ENCODE peak calls at places on chromosomes 3 and 15, in eight cellular contexts. T is IMR-90, J is esophagus squamous epithelium, U is tibial artery, K is AG04450, W is cardiac fibroblast, C is sigmoid colon, S is GM06990. Q is an unnamed sample.

GRCh38 chr15:40567111-40567510 is 2.0 kb upstream of the RPUSD2 start:
- DNase-seq in T (no peak), J (no peak), U (no peak), K (no peak), W (peak), C (no peak), S (no peak), Q (peak)

GRCh38 chr3:170848294-170848917 is 21.6 kb downstream of the RPL22L1 start:
- DNase-seq in T (peak), J (no peak), U (no peak), K (no peak), W (peak), C (no peak), S (no peak), Q (no peak)

GRCh38 chr3:179796421-179796820 is 143.6 kb downstream of the USP13 start:
- DNase-seq in T (no peak), J (no peak), U (no peak), K (no peak), W (no peak), C (no peak), S (no peak), Q (no peak)

GRCh38 chr3:53255775-53256703 is at the start of gene TKT:
- DNase-seq in T (peak), J (peak), U (peak), K (peak), W (peak), C (peak), S (peak), Q (peak)

GRCh38 chr3:12832350-12833225 is 8.8 kb downstream of the RPL32 start:
- DNase-seq in T (no peak), J (no peak), U (no peak), K (no peak), W (no peak), C (no peak), S (no peak), Q (no peak)

GRCh38 chr15:62275818-62276217 is 110.7 kb upstream of the C2CD4B start:
- DNase-seq in T (no peak), J (no peak), U (no peak), K (no peak), W (no peak), C (no peak), S (no peak), Q (no peak)

GRCh38 chr15:88623061-88623460 is 1.9 kb downstream of the AEN start:
- DNase-seq in T (peak), J (no peak), U (no peak), K (peak), W (peak), C (peak), S (no peak), Q (no peak)

GRCh38 chr3:71579934-71580318 is 3.6 kb downstream of the FOXP1 start:
- DNase-seq in T (peak), J (no peak), U (no peak), K (no peak), W (peak), C (no peak), S (no peak), Q (no peak)

GRCh38 chr3:120344349-120344748 is 4.8 kb downstream of the LRRC58 start:
- DNase-seq in T (peak), J (no peak), U (no peak), K (no peak), W (peak), C (no peak), S (peak), Q (peak)

GRCh38 chr15:66943456-66944095 is 121.8 kb upstream of the SMAD3 start:
- DNase-seq in T (no peak), J (no peak), U (no peak), K (no peak), W (no peak), C (peak), S (no peak), Q (no peak)
- TF ChIP-seq CTCF in T (no peak), J (no peak), U (no peak), K (no peak), W (no peak), C (no peak), S (peak), Q (no peak)

GRCh38 chr3:128486692-128487537 is 6.1 kb downstream of the GATA2 start:
- DNase-seq in T (peak), J (no peak), U (no peak), K (no peak), W (no peak), C (no peak), S (no peak), Q (no peak)

GRCh38 chr3:128488995-128489859 is 3.8 kb downstream of the GATA2 start:
- DNase-seq in T (no peak), J (no peak), U (no peak), K (no peak), W (peak), C (peak), S (no peak), Q (peak)

GRCh38 chr3:128488636-128488994 is 4.4 kb downstream of the GATA2 start:
- DNase-seq in T (no peak), J (no peak), U (no peak), K (no peak), W (no peak), C (no peak), S (no peak), Q (no peak)

GRCh38 chr3:128487538-128487812 is 5.5 kb downstream of the GATA2 start:
- DNase-seq in T (no peak), J (no peak), U (no peak), K (no peak), W (no peak), C (no peak), S (no peak), Q (no peak)

GRCh38 chr3:128487813-128488635 is 5.0 kb downstream of the GATA2 start:
- DNase-seq in T (peak), J (no peak), U (peak), K (peak), W (peak), C (peak), S (no peak), Q (peak)
- TF ChIP-seq CTCF in T (no peak), J (no peak), U (no peak), K (no peak), W (no peak), C (no peak), S (no peak), Q (no peak)

DNA sequence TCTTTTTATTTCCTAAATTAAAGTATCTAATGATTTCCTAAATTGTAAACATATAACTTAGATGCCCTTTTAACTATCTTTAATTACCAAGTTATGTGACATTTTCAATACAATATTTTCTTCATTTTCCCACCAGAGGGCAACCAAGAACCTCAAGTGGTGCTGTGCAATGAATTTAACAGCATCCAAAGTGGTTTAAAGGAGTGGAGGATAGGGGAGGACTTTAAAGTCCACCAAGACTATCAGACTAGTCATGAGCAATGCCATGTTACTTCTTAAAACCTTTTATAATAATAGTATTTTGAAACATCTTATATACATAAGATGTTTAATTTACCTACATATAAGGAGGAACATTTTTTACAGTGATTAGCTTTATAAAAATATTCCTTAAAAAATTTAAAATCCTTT is 74.4 kb downstream of the DLG1 start:
- DNase-seq in T (peak), J (no peak), U (no peak), K (peak), W (peak), C (no peak), S (peak), Q (peak)
- TF ChIP-seq CTCF in T (peak), J (peak), U (peak), K (peak), W (peak), C (peak), S (peak), Q (peak)

DNA sequence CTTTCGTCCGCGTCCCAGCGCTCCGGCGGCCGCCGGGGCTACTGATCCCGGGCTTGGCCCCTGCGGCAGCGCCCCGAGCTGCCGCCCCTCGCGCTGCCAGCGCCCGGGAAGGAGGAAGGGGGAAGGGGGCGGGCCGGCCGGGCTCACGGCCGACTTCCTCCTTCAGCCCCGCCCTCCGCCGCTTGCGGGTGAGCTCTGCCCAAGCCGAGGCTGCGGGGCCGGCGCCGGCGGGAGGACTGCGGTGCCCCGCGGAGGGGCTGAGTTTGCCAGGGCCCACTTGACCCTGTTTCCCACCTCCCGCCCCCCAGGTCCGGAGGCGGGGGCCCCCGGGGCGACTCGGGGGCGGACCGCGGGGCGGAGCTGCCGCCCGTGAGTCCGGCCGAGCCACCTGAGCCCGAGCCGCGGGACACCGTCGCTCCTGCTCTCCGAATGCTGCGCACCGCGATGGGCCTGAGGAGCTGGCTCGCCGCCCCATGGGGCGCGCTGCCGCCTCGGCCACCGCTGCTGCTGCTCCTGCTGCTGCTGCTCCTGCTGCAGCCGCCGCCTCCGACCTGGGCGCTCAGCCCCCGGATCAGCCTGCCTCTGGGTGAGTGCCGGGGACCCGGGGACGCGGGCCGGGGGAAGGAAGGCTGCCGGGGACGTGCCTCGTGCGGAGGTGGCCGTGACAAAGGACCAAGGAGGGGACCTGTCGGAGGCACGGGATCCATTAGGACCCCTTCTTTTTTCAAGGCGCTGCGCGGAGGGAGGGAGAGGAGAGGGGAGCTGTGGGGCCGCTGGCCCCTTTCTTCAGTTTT is at the start of gene SEMA4B:
- DNase-seq in T (peak), J (no peak), U (peak), K (no peak), W (peak), C (peak), S (peak), Q (peak)
- TF ChIP-seq CTCF in T (no peak), J (no peak), U (no peak), K (no peak), W (no peak), C (no peak), S (no peak), Q (no peak)

GRCh38 chr3:15860014-15860934 is 62.5 kb upstream of the ANKRD28 start:
- DNase-seq in T (peak), J (peak), U (no peak), K (peak), W (peak), C (peak), S (peak), Q (peak)
- TF ChIP-seq CTCF in T (no peak), J (no peak), U (no peak), K (no peak), W (no peak), C (no peak), S (peak), Q (no peak)